ENCODE peak calls at places on chromosome 20, in six cellular contexts. One of them, this sample, is unnamed. For H3K4me1 and H3K27me3, the result is how much of the 10 kb centered on the place peaks cover.

GRCh38 chr20:25306991-25307903 is 59.4 kb downstream of the PYGB start:
- DNase-seq in NT2/D1: no peak
- DNase-seq in cardiac muscle cell: no peak
- DNase-seq in lower lobe of right lung: peak
- DNase-seq in CD4-positive, alpha-beta memory T cell: no peak
- DNase-seq in stomach: no peak
- DNase-seq in this sample: peak

GRCh38 chr20:44174996-44175766 is 11.8 kb downstream of the JPH2 start:
- DNase-seq in NT2/D1: no peak
- DNase-seq in cardiac muscle cell: no peak
- DNase-seq in lower lobe of right lung: no peak
- DNase-seq in CD4-positive, alpha-beta memory T cell: no peak
- DNase-seq in stomach: no peak
- DNase-seq in this sample: no peak

GRCh38 chr20:62732766-62733165 is 24.1 kb downstream of the NTSR1 start:
- DNase-seq in NT2/D1: no peak
- DNase-seq in cardiac muscle cell: no peak
- DNase-seq in lower lobe of right lung: peak
- DNase-seq in CD4-positive, alpha-beta memory T cell: no peak
- DNase-seq in stomach: no peak
- DNase-seq in this sample: no peak

GRCh38 chr20:10247440-10247839 is 28.8 kb downstream of the SNAP25 start:
- DNase-seq in NT2/D1: no peak
- DNase-seq in cardiac muscle cell: no peak
- DNase-seq in lower lobe of right lung: no peak
- DNase-seq in CD4-positive, alpha-beta memory T cell: no peak
- DNase-seq in stomach: no peak
- DNase-seq in this sample: no peak

GRCh38 chr20:49690899-49691620 is 22.6 kb downstream of the B4GALT5 start:
- DNase-seq in NT2/D1: no peak
- DNase-seq in cardiac muscle cell: no peak
- DNase-seq in lower lobe of right lung: no peak
- DNase-seq in CD4-positive, alpha-beta memory T cell: no peak
- DNase-seq in stomach: peak
- DNase-seq in this sample: peak

GRCh38 chr20:44212792-44213191 is 2.2 kb upstream of the OSER1 start:
- DNase-seq in NT2/D1: no peak
- DNase-seq in cardiac muscle cell: no peak
- DNase-seq in lower lobe of right lung: no peak
- DNase-seq in CD4-positive, alpha-beta memory T cell: no peak
- DNase-seq in stomach: no peak
- DNase-seq in this sample: no peak

GRCh38 chr20:61053487-61054277 is 198.4 kb upstream of the CDH4 start:
- DNase-seq in NT2/D1: no peak
- DNase-seq in cardiac muscle cell: no peak
- DNase-seq in lower lobe of right lung: no peak
- DNase-seq in CD4-positive, alpha-beta memory T cell: no peak
- DNase-seq in stomach: no peak
- DNase-seq in this sample: no peak

GRCh38 chr20:25273541-25274358 is 25.9 kb downstream of the PYGB start:
- DNase-seq in NT2/D1: no peak
- DNase-seq in cardiac muscle cell: no peak
- DNase-seq in lower lobe of right lung: peak
- DNase-seq in CD4-positive, alpha-beta memory T cell: no peak
- DNase-seq in stomach: peak
- DNase-seq in this sample: no peak

GRCh38 chr20:29443819-29444218 is 1813.6 kb upstream of the DEFB115 start:
- DNase-seq in NT2/D1: no peak
- DNase-seq in cardiac muscle cell: no peak
- DNase-seq in lower lobe of right lung: no peak
- DNase-seq in CD4-positive, alpha-beta memory T cell: no peak
- DNase-seq in stomach: no peak
- DNase-seq in this sample: no peak

GRCh38 chr20:61373956-61374545 is 122.0 kb downstream of the CDH4 start:
- DNase-seq in NT2/D1: no peak
- DNase-seq in cardiac muscle cell: no peak
- DNase-seq in lower lobe of right lung: no peak
- DNase-seq in CD4-positive, alpha-beta memory T cell: no peak
- DNase-seq in stomach: no peak
- DNase-seq in this sample: no peak

GRCh38 chr20:8116067-8116811 is 15.8 kb upstream of the PLCB1 start:
- DNase-seq in NT2/D1: no peak
- DNase-seq in cardiac muscle cell: no peak
- DNase-seq in lower lobe of right lung: no peak
- DNase-seq in CD4-positive, alpha-beta memory T cell: no peak
- DNase-seq in stomach: no peak
- DNase-seq in this sample: no peak

GRCh38 chr20:37977786-37978185 is 55.5 kb downstream of the TTI1 start:
- DNase-seq in NT2/D1: no peak
- DNase-seq in cardiac muscle cell: no peak
- DNase-seq in lower lobe of right lung: no peak
- DNase-seq in CD4-positive, alpha-beta memory T cell: no peak
- DNase-seq in stomach: no peak
- DNase-seq in this sample: no peak

GRCh38 chr20:8489094-8489883 is 357.2 kb downstream of the PLCB1 start:
- DNase-seq in NT2/D1: no peak
- DNase-seq in cardiac muscle cell: no peak
- DNase-seq in lower lobe of right lung: no peak
- DNase-seq in CD4-positive, alpha-beta memory T cell: no peak
- DNase-seq in stomach: no peak
- DNase-seq in this sample: no peak

GRCh38 chr20:63740070-63740500 is 509 bp downstream of the SLC2A4RG start:
- DNase-seq in NT2/D1: no peak
- DNase-seq in cardiac muscle cell: peak
- DNase-seq in lower lobe of right lung: peak
- DNase-seq in CD4-positive, alpha-beta memory T cell: peak
- DNase-seq in stomach: no peak
- DNase-seq in this sample: peak

GRCh38 chr20:43849496-43850197 is 65.0 kb upstream of the TOX2 start:
- DNase-seq in NT2/D1: no peak
- DNase-seq in cardiac muscle cell: no peak
- DNase-seq in lower lobe of right lung: no peak
- DNase-seq in CD4-positive, alpha-beta memory T cell: no peak
- DNase-seq in stomach: no peak
- DNase-seq in this sample: no peak

GRCh38 chr20:215796-216195 is 11.3 kb upstream of the DEFB129 start:
- DNase-seq in NT2/D1: no peak
- DNase-seq in cardiac muscle cell: no peak
- DNase-seq in lower lobe of right lung: no peak
- DNase-seq in CD4-positive, alpha-beta memory T cell: no peak
- DNase-seq in stomach: no peak
- DNase-seq in this sample: no peak

GRCh38 chr20:14729390-14729789 is 392.0 kb upstream of the FLRT3 start:
- DNase-seq in NT2/D1: no peak
- DNase-seq in cardiac muscle cell: no peak
- DNase-seq in lower lobe of right lung: no peak
- DNase-seq in CD4-positive, alpha-beta memory T cell: no peak
- DNase-seq in stomach: no peak
- DNase-seq in this sample: no peak

GRCh38 chr20:16388731-16389130 is 184.5 kb downstream of the KIF16B start:
- DNase-seq in NT2/D1: no peak
- DNase-seq in cardiac muscle cell: no peak
- DNase-seq in lower lobe of right lung: no peak
- DNase-seq in CD4-positive, alpha-beta memory T cell: no peak
- DNase-seq in stomach: no peak
- DNase-seq in this sample: no peak

GRCh38 chr20:38392356-38392755 is 42.8 kb downstream of the SNHG17 start:
- DNase-seq in NT2/D1: no peak
- DNase-seq in cardiac muscle cell: no peak
- DNase-seq in lower lobe of right lung: no peak
- DNase-seq in CD4-positive, alpha-beta memory T cell: no peak
- DNase-seq in stomach: no peak
- DNase-seq in this sample: peak

GRCh38 chr20:38665094-38665493 is 59.2 kb upstream of the SLC32A1 start:
- DNase-seq in NT2/D1: no peak
- DNase-seq in cardiac muscle cell: no peak
- DNase-seq in lower lobe of right lung: no peak
- DNase-seq in CD4-positive, alpha-beta memory T cell: no peak
- DNase-seq in stomach: no peak
- DNase-seq in this sample: no peak

GRCh38 chr20:17807670-17808069 is 107.9 kb downstream of the BANF2 start:
- DNase-seq in NT2/D1: no peak
- DNase-seq in cardiac muscle cell: no peak
- DNase-seq in lower lobe of right lung: no peak
- DNase-seq in CD4-positive, alpha-beta memory T cell: no peak
- DNase-seq in stomach: no peak
- DNase-seq in this sample: no peak

GRCh38 chr20:24953621-24954133 is 4.6 kb downstream of the CST7 start:
- DNase-seq in NT2/D1: no peak
- DNase-seq in cardiac muscle cell: no peak
- DNase-seq in lower lobe of right lung: no peak
- DNase-seq in CD4-positive, alpha-beta memory T cell: no peak
- DNase-seq in stomach: peak
- DNase-seq in this sample: no peak

GRCh38 chr20:17921774-17922173 is 46.8 kb downstream of the SNX5 start:
- DNase-seq in NT2/D1: no peak
- DNase-seq in cardiac muscle cell: no peak
- DNase-seq in lower lobe of right lung: no peak
- DNase-seq in CD4-positive, alpha-beta memory T cell: no peak
- DNase-seq in stomach: no peak
- DNase-seq in this sample: peak

GRCh38 chr20:4613184-4613583 is 108.5 kb upstream of the PRND start:
- DNase-seq in NT2/D1: no peak
- DNase-seq in cardiac muscle cell: peak
- DNase-seq in lower lobe of right lung: no peak
- DNase-seq in CD4-positive, alpha-beta memory T cell: no peak
- DNase-seq in stomach: no peak
- DNase-seq in this sample: no peak

GRCh38 chr20:16596991-16597390 is 23.7 kb upstream of the KIF16B start:
- DNase-seq in NT2/D1: no peak
- DNase-seq in cardiac muscle cell: no peak
- DNase-seq in lower lobe of right lung: no peak
- DNase-seq in CD4-positive, alpha-beta memory T cell: no peak
- DNase-seq in stomach: no peak
- DNase-seq in this sample: no peak

GRCh38 chr20:20095114-20095872 is 43.0 kb downstream of the CFAP61 start:
- DNase-seq in NT2/D1: no peak
- DNase-seq in cardiac muscle cell: no peak
- DNase-seq in lower lobe of right lung: no peak
- DNase-seq in CD4-positive, alpha-beta memory T cell: no peak
- DNase-seq in stomach: no peak
- DNase-seq in this sample: no peak

GRCh38 chr20:3116341-3116740 is 31.8 kb upstream of the AVP start:
- DNase-seq in NT2/D1: no peak
- DNase-seq in cardiac muscle cell: no peak
- DNase-seq in lower lobe of right lung: no peak
- DNase-seq in CD4-positive, alpha-beta memory T cell: no peak
- DNase-seq in stomach: no peak
- DNase-seq in this sample: no peak

GRCh38 chr20:3115190-3116107 is 30.9 kb upstream of the AVP start:
- DNase-seq in NT2/D1: peak
- DNase-seq in cardiac muscle cell: peak
- DNase-seq in lower lobe of right lung: no peak
- DNase-seq in CD4-positive, alpha-beta memory T cell: no peak
- DNase-seq in stomach: no peak
- DNase-seq in this sample: peak

GRCh38 chr20:3121271-3121911 is 36.9 kb upstream of the AVP start:
- DNase-seq in NT2/D1: no peak
- DNase-seq in cardiac muscle cell: no peak
- DNase-seq in lower lobe of right lung: no peak
- DNase-seq in CD4-positive, alpha-beta memory T cell: no peak
- DNase-seq in stomach: no peak
- DNase-seq in this sample: no peak

GRCh38 chr20:3121955-3122610 is 37.6 kb upstream of the AVP start:
- DNase-seq in NT2/D1: no peak
- DNase-seq in cardiac muscle cell: no peak
- DNase-seq in lower lobe of right lung: no peak
- DNase-seq in CD4-positive, alpha-beta memory T cell: no peak
- DNase-seq in stomach: no peak
- DNase-seq in this sample: no peak

GRCh38 chr20:3119044-3119443 is 34.5 kb upstream of the AVP start:
- DNase-seq in NT2/D1: no peak
- DNase-seq in cardiac muscle cell: no peak
- DNase-seq in lower lobe of right lung: no peak
- DNase-seq in CD4-positive, alpha-beta memory T cell: no peak
- DNase-seq in stomach: no peak
- DNase-seq in this sample: no peak
- H3K4me1 ChIP-seq in NT2/D1: under half
- H3K4me1 ChIP-seq in cardiac muscle cell: under half
- H3K4me1 ChIP-seq in lower lobe of right lung: under half
- H3K4me1 ChIP-seq in CD4-positive, alpha-beta memory T cell: under half
- H3K4me1 ChIP-seq in stomach: under half
- H3K4me1 ChIP-seq in this sample: under half

GRCh38 chr20:47785321-47785899 is at the start of gene SULF2:
- DNase-seq in NT2/D1: no peak
- DNase-seq in cardiac muscle cell: peak
- DNase-seq in lower lobe of right lung: no peak
- DNase-seq in CD4-positive, alpha-beta memory T cell: no peak
- DNase-seq in stomach: peak
- DNase-seq in this sample: peak

GRCh38 chr20:47782920-47783552 is 2.2 kb downstream of the SULF2 start:
- DNase-seq in NT2/D1: no peak
- DNase-seq in cardiac muscle cell: no peak
- DNase-seq in lower lobe of right lung: no peak
- DNase-seq in CD4-positive, alpha-beta memory T cell: no peak
- DNase-seq in stomach: no peak
- DNase-seq in this sample: peak

GRCh38 chr20:47784599-47785320 is 521 bp downstream of the SULF2 start:
- DNase-seq in NT2/D1: no peak
- DNase-seq in cardiac muscle cell: peak
- DNase-seq in lower lobe of right lung: no peak
- DNase-seq in CD4-positive, alpha-beta memory T cell: no peak
- DNase-seq in stomach: no peak
- DNase-seq in this sample: peak

GRCh38 chr20:47785900-47786762 is 850 bp upstream of the SULF2 start:
- DNase-seq in NT2/D1: no peak
- DNase-seq in cardiac muscle cell: peak
- DNase-seq in lower lobe of right lung: no peak
- DNase-seq in CD4-positive, alpha-beta memory T cell: no peak
- DNase-seq in stomach: peak
- DNase-seq in this sample: peak

DNA sequence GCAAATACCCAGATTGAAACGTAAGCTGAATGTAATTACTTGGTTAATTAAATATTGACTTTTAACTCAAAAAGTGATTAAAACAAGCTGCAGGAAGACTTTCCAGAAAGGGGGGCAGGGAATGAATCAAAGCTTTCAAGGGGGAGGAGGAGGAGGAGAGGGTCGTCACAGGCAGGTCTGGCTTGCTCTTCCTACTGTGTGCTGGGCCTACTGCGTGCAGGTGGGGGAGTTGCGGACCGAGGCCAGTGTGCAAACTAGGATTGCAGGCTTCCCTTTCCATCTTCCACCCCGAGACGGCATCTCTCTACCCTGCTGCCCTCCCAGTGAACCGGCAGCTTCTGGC is 1.1 kb downstream of the SULF2 start:
- DNase-seq in NT2/D1: no peak
- DNase-seq in cardiac muscle cell: no peak
- DNase-seq in lower lobe of right lung: no peak
- DNase-seq in CD4-positive, alpha-beta memory T cell: no peak
- DNase-seq in stomach: no peak
- DNase-seq in this sample: no peak
- H3K27me3 ChIP-seq in NT2/D1: under half
- H3K27me3 ChIP-seq in cardiac muscle cell: under half
- H3K27me3 ChIP-seq in lower lobe of right lung: under half
- H3K27me3 ChIP-seq in CD4-positive, alpha-beta memory T cell: under half
- H3K27me3 ChIP-seq in stomach: under half
- H3K27me3 ChIP-seq in this sample: under half

GRCh38 chr20:57689745-57690481 is 19.9 kb downstream of the PMEPA1 start:
- DNase-seq in NT2/D1: no peak
- DNase-seq in cardiac muscle cell: no peak
- DNase-seq in lower lobe of right lung: no peak
- DNase-seq in CD4-positive, alpha-beta memory T cell: no peak
- DNase-seq in stomach: no peak
- DNase-seq in this sample: no peak
- H3K4me1 ChIP-seq in NT2/D1: under half
- H3K4me1 ChIP-seq in cardiac muscle cell: under half
- H3K4me1 ChIP-seq in lower lobe of right lung: under half
- H3K4me1 ChIP-seq in CD4-positive, alpha-beta memory T cell: under half
- H3K4me1 ChIP-seq in stomach: half or more
- H3K4me1 ChIP-seq in this sample: under half

GRCh38 chr20:59863058-59863457 is 70.4 kb downstream of the SYCP2 start:
- DNase-seq in NT2/D1: no peak
- DNase-seq in cardiac muscle cell: no peak
- DNase-seq in lower lobe of right lung: no peak
- DNase-seq in CD4-positive, alpha-beta memory T cell: no peak
- DNase-seq in stomach: no peak
- DNase-seq in this sample: no peak
- H3K27me3 ChIP-seq in NT2/D1: under half
- H3K27me3 ChIP-seq in cardiac muscle cell: under half
- H3K27me3 ChIP-seq in lower lobe of right lung: under half
- H3K27me3 ChIP-seq in CD4-positive, alpha-beta memory T cell: under half
- H3K27me3 ChIP-seq in stomach: under half
- H3K27me3 ChIP-seq in this sample: under half